ENCODE peak calls at places on chromosomes 3 and 15, in eight cellular contexts. D, M, N, A, G, Z, Y and S are unnamed samples.

GRCh38 chr15:101578443-101578894 is 73.7 kb downstream of the TM2D3 start:
- DNase-seq in Y (no peak), M (no peak), Z (no peak), G (no peak), A (no peak), N (no peak), D (peak; percentile 47), S (no peak)

GRCh38 chr3:158953131-158953530 is 151.3 kb downstream of the MFSD1 start:
- DNase-seq in N (no peak), G (no peak), A (no peak), M (no peak), D (no peak), Z (no peak), Y (no peak), S (no peak)

GRCh38 chr3:71684752-71685151 is 40.5 kb downstream of the EIF4E3 start:
- DNase-seq in N (peak; percentile 59), Y (peak; percentile 81), M (peak; percentile 67), A (no peak), Z (peak; percentile 86), G (no peak), D (no peak), S (no peak)

GRCh38 chr3:155442066-155442465 is 148.6 kb upstream of the STRIT1 start:
- DNase-seq in G (no peak), Y (no peak), A (no peak), N (no peak), Z (peak; percentile 2), D (no peak), M (no peak), S (no peak)

GRCh38 chr15:92062505-92062904 is 209.0 kb downstream of the SLCO3A1 start:
- DNase-seq in G (no peak), Y (no peak), Z (no peak), D (no peak), M (no peak), N (no peak), A (no peak), S (no peak)

GRCh38 chr15:41558400-41559238 is at the start of gene TYRO3:
- DNase-seq in N (peak; percentile 83), A (peak; percentile 79), Z (no peak), G (peak; percentile 80), D (peak; percentile 62), Y (peak; percentile 42), M (peak; percentile 44), S (peak; percentile 62)

GRCh38 chr15:90667063-90667754 is 49.9 kb upstream of the BLM start:
- DNase-seq in Z (no peak), D (peak; percentile 9), A (no peak), Y (no peak), M (no peak), G (no peak), N (no peak), S (no peak)

GRCh38 chr3:125042725-125043406 is 12.9 kb downstream of the HEG1 start:
- DNase-seq in M (no peak), D (no peak), Y (peak; percentile 56), Z (peak; percentile 50), A (no peak), G (peak; percentile 79), N (no peak), S (no peak)

GRCh38 chr3:47028146-47028545 is 48.7 kb downstream of the NBEAL2 start:
- DNase-seq in M (no peak), Y (no peak), N (no peak), A (no peak), G (no peak), D (no peak), Z (no peak), S (no peak)

GRCh38 chr15:28948036-28948435 is 62.3 kb downstream of the APBA2 start:
- DNase-seq in Z (no peak), Y (no peak), A (peak; percentile 43), M (no peak), N (no peak), D (no peak), G (no peak), S (no peak)

GRCh38 chr3:7282988-7283387 is 422.1 kb downstream of the GRM7 start:
- DNase-seq in Y (peak; percentile 58), M (no peak), N (no peak), A (no peak), Z (no peak), D (no peak), G (no peak), S (no peak)

GRCh38 chr3:16143870-16144568 is 30.5 kb upstream of the GALNT15 start:
- DNase-seq in D (no peak), Z (no peak), Y (peak; percentile 66), A (no peak), G (no peak), M (no peak), N (no peak), S (no peak)

DNA sequence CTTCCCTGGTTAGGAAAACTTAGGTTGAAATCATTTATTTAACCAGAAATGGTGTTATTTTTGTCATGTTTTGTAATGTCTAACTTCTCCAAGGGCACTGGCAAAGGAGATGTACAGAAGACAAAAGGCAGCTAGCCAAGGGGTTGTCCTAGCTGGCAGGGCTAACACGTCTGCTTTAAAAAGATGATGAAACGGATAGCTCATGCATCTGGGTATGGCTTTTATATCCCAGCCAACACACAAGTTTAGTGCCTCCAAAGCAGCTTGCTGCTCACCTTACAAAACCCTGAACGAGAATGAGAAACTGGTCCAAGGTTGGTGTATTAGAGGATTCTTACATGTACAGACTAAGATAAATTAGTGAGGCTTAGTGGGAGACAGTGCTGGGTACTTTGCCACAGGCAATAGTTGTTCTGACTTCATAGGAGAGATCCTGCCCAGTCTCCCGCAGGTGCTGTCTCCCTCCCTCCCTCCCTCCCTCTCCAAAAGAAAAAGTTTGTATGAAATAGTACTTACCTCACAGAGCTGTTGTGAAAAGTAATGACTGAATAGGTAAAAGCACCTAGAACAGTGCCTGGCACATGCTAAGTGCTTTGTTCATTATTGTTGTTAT is 47.8 kb downstream of the KCNMB2 start:
- DNase-seq in G (no peak), D (no peak), Y (no peak), N (no peak), Z (no peak), A (no peak), M (no peak), S (no peak)
- TF ChIP-seq CTCF in G (no peak), D (no peak), Y (no peak), N (no peak), Z (no peak), A (no peak), M (no peak), S (no peak)

GRCh38 chr15:68791431-68792283 is 29.0 kb downstream of the ANP32A start:
- DNase-seq in A (peak; percentile 62), Y (no peak), G (no peak), D (no peak), N (no peak), Z (no peak), M (no peak), S (no peak)
- TF ChIP-seq CTCF in A (no peak), Y (no peak), G (no peak), D (no peak), N (no peak), Z (no peak), M (no peak), S (no peak)

GRCh38 chr3:169966086-169966950 is at the start of gene SEC62:
- DNase-seq in D (peak; percentile 96), A (peak; percentile 96), Y (peak; percentile 87), Z (peak; percentile 88), N (peak; percentile 98), M (peak; percentile 88), G (peak; percentile 97), S (peak; percentile 59)
- TF ChIP-seq CTCF in D (peak; percentile 37), A (no peak), Y (peak; percentile 19), Z (peak; percentile 49), N (peak; percentile 25), M (peak; percentile 33), G (peak; percentile 36), S (peak; percentile 37)

DNA sequence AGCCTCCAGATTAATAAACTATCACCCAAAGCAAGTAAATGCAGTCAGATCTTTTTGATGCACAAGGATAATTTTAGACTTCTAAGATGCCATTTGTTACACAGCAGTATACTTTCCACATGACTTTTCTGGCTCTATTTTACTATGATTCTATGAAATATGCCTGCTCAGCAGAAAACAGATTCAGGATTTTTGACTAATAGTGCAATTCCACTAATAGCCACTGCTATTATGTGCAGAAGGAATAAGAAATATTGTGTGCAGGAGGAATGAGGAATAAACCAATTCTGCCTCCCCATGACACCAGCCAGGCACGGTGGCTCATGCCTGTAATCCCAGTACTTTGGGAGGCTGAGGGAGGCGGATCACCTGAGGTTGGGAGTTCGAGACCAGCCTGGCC is 11.5 kb upstream of the SPPL2A start:
- DNase-seq in G (no peak), Y (no peak), A (no peak), N (no peak), M (no peak), D (no peak), Z (no peak), S (no peak)
- TF ChIP-seq CTCF in G (no peak), Y (no peak), A (no peak), N (no peak), M (no peak), D (no peak), Z (no peak), S (no peak)

DNA sequence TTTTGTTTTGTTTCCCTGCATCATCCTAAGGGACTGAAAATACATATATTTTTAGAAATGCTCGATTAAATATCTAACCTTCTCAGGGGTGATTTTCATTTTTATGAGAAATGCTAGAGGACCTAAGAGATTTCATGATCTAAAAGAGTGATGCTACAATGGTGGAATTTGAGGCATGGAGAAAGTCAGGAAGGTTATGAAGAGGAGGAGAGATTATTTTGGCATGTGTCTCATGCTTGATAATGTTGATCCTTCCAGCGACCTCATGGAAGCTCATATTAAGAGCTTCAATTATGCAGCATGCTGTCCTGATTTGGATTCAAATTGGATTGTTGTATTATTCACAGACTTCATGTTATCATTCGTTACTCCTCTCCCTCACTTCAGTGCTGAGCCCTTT is 112.5 kb downstream of the RAP2B start:
- DNase-seq in G (no peak), D (no peak), M (no peak), Y (no peak), Z (no peak), N (no peak), A (no peak), S (no peak)
- TF ChIP-seq CTCF in G (no peak), D (no peak), M (no peak), Y (no peak), Z (no peak), N (no peak), A (no peak), S (no peak)